ENCODE peak calls at places on chromosomes 13 and 19, in eight cellular contexts. M is fibroblast of the aortic adventitia, K is transverse colon, U is kidney, T is pancreas, A is neural crest cell, J is endothelial cell, E is breast epithelium. W is an unnamed sample.

GRCh38 chr13:91141619-91142061 is 205.8 kb upstream of the MIR17HG start:
- DNase-seq in K (no peak), T (no peak), U (no peak), A (no peak), E (no peak), J (no peak), M (no peak), W (no peak)

GRCh38 chr19:34320277-34320676 is 44.7 kb upstream of the GPI start:
- DNase-seq in A (no peak), T (no peak), E (no peak), J (no peak), U (no peak), K (no peak), M (no peak), W (no peak)

GRCh38 chr19:35352448-35353304 is 5.0 kb downstream of the FFAR1 start:
- DNase-seq in J (peak), E (peak), U (peak), A (peak), K (peak), T (peak), M (peak), W (peak)

GRCh38 chr19:4101496-4101770 is 22.5 kb downstream of the MAP2K2 start:
- DNase-seq in A (no peak), U (peak), E (no peak), J (no peak), M (no peak), K (no peak), T (no peak), W (no peak)

GRCh38 chr19:36573948-36574726 is 1.0 kb upstream of the ZNF529 start:
- DNase-seq in J (no peak), A (no peak), T (no peak), M (no peak), E (no peak), K (peak), U (no peak), W (no peak)

GRCh38 chr13:25489238-25489637 is 117.5 kb downstream of the ATP8A2 start:
- DNase-seq in M (no peak), T (no peak), J (no peak), E (no peak), K (no peak), U (no peak), A (no peak), W (no peak)

GRCh38 chr19:1104452-1105216 is 840 bp downstream of the GPX4 start:
- DNase-seq in K (peak), A (peak), M (peak), E (peak), T (peak), J (peak), U (peak), W (peak)

GRCh38 chr19:1253514-1254080 is 5.2 kb downstream of the MIDN start:
- DNase-seq in T (no peak), K (peak), A (no peak), E (no peak), M (no peak), J (no peak), U (peak), W (no peak)

GRCh38 chr13:96091164-96091931 is 1.4 kb downstream of the HS6ST3 start:
- DNase-seq in M (peak), E (no peak), U (peak), A (peak), K (no peak), J (peak), T (peak), W (peak)

GRCh38 chr19:5045956-5046338 is 77.0 kb downstream of the KDM4B start:
- DNase-seq in T (no peak), J (no peak), E (no peak), M (no peak), K (no peak), A (no peak), U (no peak), W (no peak)

GRCh38 chr13:102930566-102930965 is 84.7 kb downstream of the ERCC5 start:
- DNase-seq in A (no peak), E (no peak), M (no peak), J (no peak), T (no peak), K (no peak), U (no peak), W (no peak)

GRCh38 chr19:38526430-38526829 is 91.3 kb downstream of the MAP4K1 start:
- DNase-seq in U (no peak), A (no peak), K (no peak), J (no peak), M (no peak), T (no peak), E (no peak), W (no peak)

GRCh38 chr19:43519436-43520088 is 7.4 kb downstream of the ETHE1 start:
- DNase-seq in T (peak), A (peak), J (peak), M (peak), K (peak), U (peak), E (no peak), W (peak)

GRCh38 chr13:112931028-112931934 is 37.7 kb upstream of the MCF2L start:
- DNase-seq in A (peak), K (peak), T (no peak), J (peak), E (peak), U (no peak), M (peak), W (peak)

GRCh38 chr13:50618206-50618605 is 225.3 kb downstream of the DLEU7 start:
- DNase-seq in M (no peak), U (no peak), J (no peak), A (no peak), T (no peak), E (no peak), K (no peak), W (no peak)

GRCh38 chr13:50615234-50615633 is 228.3 kb downstream of the DLEU7 start:
- DNase-seq in K (no peak), E (no peak), U (no peak), M (no peak), T (no peak), A (no peak), J (no peak), W (no peak)

GRCh38 chr13:50613356-50613831 is 230.1 kb downstream of the DLEU7 start:
- DNase-seq in J (no peak), T (no peak), E (no peak), A (no peak), M (peak), U (no peak), K (no peak), W (no peak)

GRCh38 chr13:50617134-50617721 is 226.3 kb downstream of the DLEU7 start:
- DNase-seq in E (no peak), J (no peak), A (no peak), M (peak), T (no peak), K (no peak), U (no peak), W (no peak)

DNA sequence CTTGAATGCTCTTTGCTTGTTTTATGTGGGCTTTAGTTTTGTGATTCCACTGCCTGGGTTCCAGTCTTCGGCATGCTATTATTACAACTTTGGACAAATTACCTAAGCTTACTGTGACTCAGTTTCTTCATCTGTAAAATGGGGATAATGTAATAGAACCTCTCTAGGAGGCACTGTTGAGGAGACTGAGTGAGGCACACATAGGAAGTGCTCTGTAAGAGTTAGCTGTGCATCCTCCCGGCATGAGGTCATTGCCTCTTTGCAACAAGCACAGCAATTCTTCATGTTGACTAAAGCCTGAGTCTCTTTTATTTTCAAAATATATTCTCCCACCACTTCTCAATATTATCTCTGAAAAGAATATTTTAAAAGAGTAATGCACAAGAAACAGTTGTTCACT is 227.4 kb downstream of the DLEU7 start:
- DNase-seq in K (no peak), T (no peak), E (no peak), U (no peak), J (no peak), A (no peak), M (peak), W (no peak)
- TF ChIP-seq CTCF in K (no peak), T (no peak), E (no peak), U (no peak), J (no peak), A (no peak), M (no peak), W (no peak)

GRCh38 chr13:28529836-28530235 is 34.9 kb upstream of the FLT1 start:
- DNase-seq in T (no peak), J (no peak), M (no peak), K (no peak), E (no peak), U (no peak), A (no peak), W (no peak)

GRCh38 chr13:28528388-28528787 is 33.5 kb upstream of the FLT1 start:
- DNase-seq in M (no peak), K (no peak), A (no peak), J (no peak), T (no peak), E (no peak), U (no peak), W (no peak)

GRCh38 chr13:28527629-28528028 is 32.7 kb upstream of the FLT1 start:
- DNase-seq in K (no peak), A (no peak), U (no peak), T (no peak), J (no peak), M (no peak), E (no peak), W (no peak)

GRCh38 chr13:28530729-28531194 is 35.8 kb upstream of the FLT1 start:
- DNase-seq in J (no peak), K (no peak), M (peak), A (no peak), E (no peak), U (peak), T (no peak), W (no peak)

GRCh38 chr13:28528848-28529247 is 33.9 kb upstream of the FLT1 start:
- DNase-seq in E (no peak), T (no peak), M (no peak), K (no peak), J (no peak), A (no peak), U (no peak), W (no peak)
- TF ChIP-seq CTCF in E (no peak), T (no peak), M (no peak), K (no peak), J (no peak), A (no peak), U (peak), W (no peak)

GRCh38 chr13:31538067-31539042 is 201.0 kb upstream of the RXFP2 start:
- DNase-seq in U (no peak), T (no peak), E (no peak), J (peak), A (no peak), M (peak), K (peak), W (no peak)
- TF ChIP-seq CTCF in U (peak), T (no peak), E (no peak), J (peak), A (peak), M (peak), K (peak), W (peak)

GRCh38 chr13:33016414-33017409 is at the start of gene KL:
- DNase-seq in T (no peak), J (peak), E (no peak), U (peak), K (peak), M (no peak), A (peak), W (peak)
- TF ChIP-seq CTCF in T (no peak), J (no peak), E (no peak), U (peak), K (no peak), M (no peak), A (peak), W (no peak)

W was measured in nephron progenitor cell.